ENCODE peak calls at places on chromosomes 3 and 15, in eight cellular contexts. O is effector CD4-positive, alpha-beta T cell; H is SK-N-DZ; V is M059J; K is progenitor cell of endocrine pancreas; P is NCI-H1092 treated with DMSO at 0.1 percent for 48 hours; L is T-helper 9 cell; E is ovary. Q is an unnamed sample.

GRCh38 chr15:93719941-93720351 is 511.4 kb upstream of the MCTP2 start:
- DNase-seq in O (no peak), H (no peak), V (peak), K (no peak), P (no peak), L (no peak), E (no peak), Q (no peak)

GRCh38 chr3:14521611-14522010 is 18.5 kb downstream of the GRIP2 start:
- DNase-seq in O (no peak), H (no peak), V (no peak), K (no peak), P (no peak), L (no peak), E (peak), Q (no peak)

GRCh38 chr3:188964957-188965356 is 206.8 kb upstream of the TPRG1 start:
- DNase-seq in O (no peak), H (no peak), V (no peak), K (no peak), P (no peak), L (no peak), E (no peak), Q (no peak)

GRCh38 chr15:67405208-67406191 is 115.4 kb upstream of the C15orf61 start:
- DNase-seq in O (no peak), H (no peak), V (peak), K (no peak), P (no peak), L (no peak), E (no peak), Q (no peak)

GRCh38 chr3:53191836-53192480 is 30.9 kb downstream of the PRKCD start:
- DNase-seq in O (no peak), H (no peak), V (no peak), K (no peak), P (no peak), L (no peak), E (no peak), Q (no peak)

GRCh38 chr3:37096292-37096691 is 78.1 kb downstream of the LRRFIP2 start:
- DNase-seq in O (no peak), H (no peak), V (peak), K (no peak), P (no peak), L (no peak), E (no peak), Q (no peak)

GRCh38 chr15:73386238-73386637 is 17.5 kb upstream of the HCN4 start:
- DNase-seq in O (no peak), H (no peak), V (no peak), K (no peak), P (no peak), L (no peak), E (no peak), Q (no peak)

GRCh38 chr15:83449928-83450501 is 2.9 kb downstream of the SH3GL3 start:
- DNase-seq in O (no peak), H (no peak), V (peak), K (no peak), P (no peak), L (no peak), E (no peak), Q (no peak)

GRCh38 chr3:196202516-196202970 is 8.7 kb downstream of the ZDHHC19 start:
- DNase-seq in O (no peak), H (no peak), V (no peak), K (no peak), P (no peak), L (no peak), E (no peak), Q (no peak)

GRCh38 chr3:182644800-182645433 is 148.4 kb upstream of the ATP11B start:
- DNase-seq in O (no peak), H (no peak), V (peak), K (no peak), P (no peak), L (no peak), E (no peak), Q (no peak)

GRCh38 chr15:80787238-80787805 is 8.2 kb downstream of the CEMIP start:
- DNase-seq in O (no peak), H (peak), V (no peak), K (no peak), P (no peak), L (no peak), E (no peak), Q (no peak)